ENCODE peak calls at places on chromosomes 3 and 15, in nine cellular contexts. W is ovary; J is GM06990; V is CD8-positive, alpha-beta memory T cell; Q is CD4-positive, alpha-beta T cell; E is esophagus squamous epithelium; T is heart right ventricle; N is fibroblast of lung; G is Caco-2. R is an unnamed sample. For H3K27me3, the result is how much of the 10 kb centered on the place peaks cover.

GRCh38 chr3:72818915-72819314 is 29.3 kb downstream of the SHQ1 start:
- DNase-seq in W (no peak), J (peak), V (no peak), Q (no peak), E (no peak), T (no peak), N (peak), G (no peak), R (no peak)

GRCh38 chr3:16849240-16849639 is 35.5 kb upstream of the PLCL2 start:
- DNase-seq in W (peak), J (peak), V (peak), Q (peak), E (peak), T (peak), N (peak), G (no peak), R (peak)

GRCh38 chr3:146817705-146818104 is 212.6 kb upstream of the PLSCR5 start:
- DNase-seq in W (no peak), J (no peak), V (no peak), Q (no peak), E (no peak), T (no peak), N (peak), G (no peak), R (peak)

GRCh38 chr3:124774305-124774673 is 44.0 kb downstream of the UMPS start:
- DNase-seq in W (peak), J (no peak), V (no peak), Q (no peak), E (no peak), T (peak), N (peak), G (peak), R (peak)

GRCh38 chr15:80854104-80854503 is 74.9 kb downstream of the CEMIP start:
- DNase-seq in W (peak), J (no peak), V (no peak), Q (no peak), E (no peak), T (no peak), N (peak), G (no peak), R (no peak)

GRCh38 chr3:134312072-134312872 is 61.6 kb upstream of the RYK start:
- DNase-seq in W (no peak), J (peak), V (no peak), Q (no peak), E (no peak), T (no peak), N (peak), G (no peak), R (no peak)

GRCh38 chr3:126742057-126742456 is 38.0 kb downstream of the CHCHD6 start:
- DNase-seq in W (no peak), J (no peak), V (no peak), Q (no peak), E (no peak), T (no peak), N (no peak), G (no peak), R (no peak)

GRCh38 chr3:13548696-13549512 is at the start of gene FBLN2:
- DNase-seq in W (no peak), J (no peak), V (no peak), Q (no peak), E (no peak), T (no peak), N (no peak), G (peak), R (peak)

GRCh38 chr15:74610302-74610951 is 5.2 kb upstream of the CLK3 start:
- DNase-seq in W (no peak), J (no peak), V (no peak), Q (no peak), E (no peak), T (no peak), N (no peak), G (no peak), R (no peak)

GRCh38 chr3:12750658-12751071 is 8.4 kb downstream of the TMEM40 start:
- DNase-seq in W (no peak), J (peak), V (no peak), Q (peak), E (no peak), T (no peak), N (peak), G (no peak), R (no peak)

GRCh38 chr3:48565591-48566400 is 2.2 kb upstream of the UCN2 start:
- DNase-seq in W (no peak), J (no peak), V (no peak), Q (no peak), E (no peak), T (no peak), N (peak), G (no peak), R (no peak)

GRCh38 chr3:294096-294495 is 97.5 kb downstream of the CHL1 start:
- DNase-seq in W (no peak), J (no peak), V (no peak), Q (no peak), E (no peak), T (no peak), N (no peak), G (no peak), R (no peak)

GRCh38 chr15:80440024-80440423 is 35.8 kb downstream of the ARNT2 start:
- DNase-seq in W (no peak), J (no peak), V (no peak), Q (no peak), E (no peak), T (no peak), N (no peak), G (no peak), R (no peak)

GRCh38 chr3:112334709-112335108 is 1.8 kb downstream of the CD200 start:
- DNase-seq in W (no peak), J (no peak), V (no peak), Q (no peak), E (no peak), T (no peak), N (no peak), G (no peak), R (no peak)

GRCh38 chr3:45163481-45163880 is 17.3 kb upstream of the CDCP1 start:
- DNase-seq in W (no peak), J (peak), V (no peak), Q (no peak), E (no peak), T (no peak), N (no peak), G (no peak), R (no peak)

GRCh38 chr3:71168043-71168720 is 415.3 kb downstream of the FOXP1 start:
- DNase-seq in W (no peak), J (no peak), V (no peak), Q (no peak), E (no peak), T (peak), N (peak), G (no peak), R (no peak)

GRCh38 chr3:11236588-11237461 is 35.4 kb upstream of the ATG7 start:
- DNase-seq in W (peak), J (peak), V (peak), Q (peak), E (no peak), T (peak), N (peak), G (peak), R (peak)

GRCh38 chr3:65992106-65992505 is 46.6 kb downstream of the MAGI1 start:
- DNase-seq in W (no peak), J (no peak), V (no peak), Q (no peak), E (no peak), T (no peak), N (peak), G (no peak), R (no peak)

GRCh38 chr3:156620901-156621300 is 53.5 kb upstream of the TIPARP start:
- DNase-seq in W (no peak), J (no peak), V (no peak), Q (no peak), E (no peak), T (no peak), N (peak), G (no peak), R (no peak)

GRCh38 chr15:48084759-48085420 is 35.9 kb upstream of the SLC24A5 start:
- DNase-seq in W (no peak), J (no peak), V (no peak), Q (no peak), E (no peak), T (no peak), N (peak), G (peak), R (peak)

GRCh38 chr3:72625616-72626337 is 222.5 kb downstream of the SHQ1 start:
- DNase-seq in W (no peak), J (no peak), V (no peak), Q (no peak), E (no peak), T (no peak), N (peak), G (peak), R (no peak)

GRCh38 chr3:128971421-128971820 is 22.5 kb downstream of the CFAP92 start:
- DNase-seq in W (no peak), J (no peak), V (no peak), Q (no peak), E (no peak), T (peak), N (peak), G (no peak), R (no peak)

GRCh38 chr3:14242490-14243311 is 64.1 kb downstream of the LSM3 start:
- DNase-seq in W (no peak), J (no peak), V (no peak), Q (no peak), E (no peak), T (no peak), N (no peak), G (no peak), R (no peak)

GRCh38 chr3:13711911-13712650 is 163.2 kb downstream of the FBLN2 start:
- DNase-seq in W (no peak), J (no peak), V (peak), Q (no peak), E (no peak), T (peak), N (no peak), G (no peak), R (no peak)

GRCh38 chr3:137469263-137469662 is 294.9 kb upstream of the SOX14 start:
- DNase-seq in W (no peak), J (no peak), V (no peak), Q (no peak), E (no peak), T (no peak), N (no peak), G (no peak), R (no peak)

GRCh38 chr3:160928183-160928718 is 172.2 kb downstream of the PPM1L start:
- DNase-seq in W (no peak), J (no peak), V (no peak), Q (no peak), E (no peak), T (no peak), N (no peak), G (no peak), R (peak)

GRCh38 chr3:185082149-185082548 is 70.7 kb downstream of the C3orf70 start:
- DNase-seq in W (no peak), J (no peak), V (no peak), Q (no peak), E (no peak), T (no peak), N (peak), G (no peak), R (no peak)

GRCh38 chr3:43363621-43364266 is 77.4 kb downstream of the SNRK start:
- DNase-seq in W (peak), J (no peak), V (no peak), Q (no peak), E (no peak), T (peak), N (no peak), G (no peak), R (no peak)

GRCh38 chr3:42557849-42558248 is 23.9 kb downstream of the SEC22C start:
- DNase-seq in W (no peak), J (no peak), V (peak), Q (peak), E (no peak), T (no peak), N (no peak), G (peak), R (no peak)

DNA sequence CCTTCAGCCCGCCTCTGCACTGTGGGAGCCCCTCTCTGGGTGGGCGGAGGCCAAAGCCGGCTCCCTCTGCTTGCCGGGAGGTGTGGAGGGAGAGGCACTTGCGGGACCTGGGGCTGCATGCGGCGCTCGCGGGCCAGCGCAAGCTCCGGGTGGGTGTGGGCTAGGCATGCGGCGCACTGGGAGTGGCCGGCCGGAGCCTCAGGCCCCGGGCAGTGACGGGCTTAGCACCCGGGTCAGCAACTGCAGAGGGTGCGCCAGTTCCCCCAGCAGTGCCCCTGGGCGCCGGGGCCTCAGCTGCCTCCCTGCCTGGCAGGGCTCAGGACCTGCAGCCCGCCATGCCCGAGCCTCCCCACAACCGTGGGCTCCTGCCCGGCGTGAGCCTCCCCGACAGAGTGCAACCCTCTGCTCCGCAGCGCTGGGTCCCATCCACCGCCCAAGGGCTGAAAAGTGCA is 98.9 kb upstream of the POU1F1 start:
- DNase-seq in W (no peak), J (no peak), V (no peak), Q (no peak), E (no peak), T (no peak), N (no peak), G (no peak), R (no peak)
- H3K27me3 ChIP-seq in W (under half), J (under half), V (under half), Q (under half), E (under half), T (under half), N (under half), G (under half), R (under half)

GRCh38 chr3:27726240-27726639 is 4.1 kb upstream of the EOMES start:
- DNase-seq in W (no peak), J (no peak), V (no peak), Q (no peak), E (no peak), T (no peak), N (no peak), G (no peak), R (no peak)
- H3K27me3 ChIP-seq in W (under half), J (under half), V (half or more), Q (half or more), E (half or more), T (half or more), N (half or more), G (under half), R (half or more)

GRCh38 chr3:172106989-172107388 is 67.6 kb downstream of the FNDC3B start:
- DNase-seq in W (no peak), J (peak), V (peak), Q (peak), E (no peak), T (no peak), N (peak), G (no peak), R (peak)
- H3K27me3 ChIP-seq in W (under half), J (under half), V (under half), Q (under half), E (under half), T (under half), N (under half), G (under half), R (under half)

GRCh38 chr15:89495638-89496145 is 691 bp downstream of the RHCG start:
- DNase-seq in W (no peak), J (no peak), V (no peak), Q (no peak), E (no peak), T (no peak), N (no peak), G (no peak), R (no peak)

GRCh38 chr15:89498574-89498906 is 2.2 kb upstream of the RHCG start:
- DNase-seq in W (no peak), J (no peak), V (no peak), Q (no peak), E (no peak), T (no peak), N (no peak), G (no peak), R (no peak)

GRCh38 chr15:89494941-89495637 is 1.3 kb downstream of the RHCG start:
- DNase-seq in W (no peak), J (no peak), V (no peak), Q (no peak), E (no peak), T (no peak), N (no peak), G (peak), R (no peak)

GRCh38 chr15:89494006-89494405 is 2.4 kb downstream of the RHCG start:
- DNase-seq in W (no peak), J (no peak), V (no peak), Q (no peak), E (no peak), T (no peak), N (no peak), G (no peak), R (no peak)

GRCh38 chr15:89496155-89497098 is at the start of gene RHCG:
- DNase-seq in W (no peak), J (no peak), V (no peak), Q (no peak), E (no peak), T (no peak), N (peak), G (peak), R (peak)
- H3K27me3 ChIP-seq in W (under half), J (under half), V (under half), Q (half or more), E (half or more), T (half or more), N (under half), G (under half), R (under half)

R was measured in HAP-1.